ENCODE peak calls at places on chromosome 5, in seven cellular contexts. C is DND-41, I is NCI-H774, H is HT1080, K is heart left ventricle, A is mesendoderm, Z is right atrium auricular region. L is an unnamed sample.

GRCh38 chr5:3339798-3340115 is 255.9 kb upstream of the IRX1 start:
- DNase-seq in H (no peak), A (no peak), I (no peak), K (no peak), Z (no peak), C (no peak), L (no peak)

GRCh38 chr5:38922199-38922598 is 76.4 kb downstream of the OSMR start:
- DNase-seq in I (peak), Z (no peak), K (peak), H (peak), C (peak), A (peak), L (peak)

GRCh38 chr5:143800715-143801114 is 11.2 kb upstream of the HMHB1 start:
- DNase-seq in H (no peak), I (no peak), Z (no peak), C (no peak), A (no peak), K (no peak), L (no peak)

GRCh38 chr5:144368556-144368955 is 197.9 kb downstream of the KCTD16 start:
- DNase-seq in A (no peak), K (no peak), H (no peak), Z (no peak), C (no peak), I (no peak), L (no peak)

GRCh38 chr5:67605730-67606585 is 409.4 kb upstream of the CD180 start:
- DNase-seq in Z (no peak), A (no peak), I (no peak), K (no peak), C (no peak), H (no peak), L (no peak)

GRCh38 chr5:66860199-66860975 is 264.2 kb downstream of the MAST4 start:
- DNase-seq in H (no peak), C (no peak), I (no peak), A (peak), K (no peak), Z (no peak), L (no peak)

GRCh38 chr5:59099270-59099994 is 516.6 kb downstream of the RAB3C start:
- DNase-seq in A (no peak), K (no peak), H (peak), Z (no peak), C (no peak), I (no peak), L (no peak)

GRCh38 chr5:89179761-89180160 is 296.8 kb upstream of the MEF2C start:
- DNase-seq in A (no peak), H (no peak), Z (no peak), I (no peak), C (no peak), K (no peak), L (no peak)

GRCh38 chr5:92543246-92543645 is 1037.8 kb downstream of the NR2F1-AS1 start:
- DNase-seq in H (no peak), Z (no peak), C (no peak), K (no peak), A (no peak), I (no peak), L (no peak)

GRCh38 chr5:131628990-131629389 is 6.0 kb downstream of the RAPGEF6 start:
- DNase-seq in Z (no peak), H (peak), A (no peak), I (no peak), C (no peak), K (no peak), L (no peak)

GRCh38 chr5:1111727-1112289 is at the start of gene SLC12A7:
- DNase-seq in K (peak), I (peak), Z (no peak), A (peak), H (no peak), C (peak), L (no peak)

GRCh38 chr5:56012281-56012963 is 17.7 kb upstream of the IL6ST start:
- DNase-seq in C (peak), H (peak), I (no peak), A (no peak), K (no peak), Z (no peak), L (no peak)

GRCh38 chr5:178116406-178116885 is 3.1 kb downstream of the N4BP3 start:
- DNase-seq in I (no peak), A (no peak), C (peak), H (no peak), K (no peak), Z (no peak), L (no peak)

GRCh38 chr5:14143843-14144585 is 872 bp downstream of the TRIO start:
- DNase-seq in H (peak), I (peak), A (no peak), Z (peak), K (peak), C (no peak), L (peak)

GRCh38 chr5:158074992-158075769 is 216.2 kb upstream of the CLINT1 start:
- DNase-seq in A (peak), C (peak), Z (peak), I (peak), H (peak), K (peak), L (peak)

GRCh38 chr5:179234563-179235135 is 110.6 kb downstream of the ADAMTS2 start:
- DNase-seq in C (no peak), I (no peak), A (no peak), H (no peak), Z (peak), K (no peak), L (no peak)

GRCh38 chr5:150816946-150817345 is 29.4 kb upstream of the IRGM start:
- DNase-seq in I (no peak), K (no peak), Z (no peak), C (no peak), H (no peak), A (peak), L (no peak)

GRCh38 chr5:172638209-172638768 is 2.8 kb upstream of the NEURL1B start:
- DNase-seq in I (no peak), H (no peak), A (no peak), Z (no peak), C (no peak), K (no peak), L (no peak)

GRCh38 chr5:5182508-5183191 is 42.5 kb downstream of the ADAMTS16 start:
- DNase-seq in A (no peak), K (no peak), H (no peak), C (no peak), Z (no peak), I (no peak), L (no peak)

GRCh38 chr5:97118623-97119022 is 23.8 kb downstream of the LIX1 start:
- DNase-seq in K (no peak), I (no peak), A (no peak), C (no peak), Z (no peak), H (no peak), L (no peak)

GRCh38 chr5:175444060-175444904 is at the start of gene DRD1:
- DNase-seq in I (peak), C (no peak), A (peak), Z (no peak), K (no peak), H (no peak), L (peak)

GRCh38 chr5:141966275-141966962 is 2.5 kb upstream of the RNF14 start:
- DNase-seq in K (no peak), Z (no peak), H (no peak), C (no peak), I (no peak), A (no peak), L (no peak)

GRCh38 chr5:169160405-169160901 is 140.5 kb downstream of the SLIT3 start:
- DNase-seq in Z (peak), H (peak), A (no peak), C (no peak), I (no peak), K (no peak), L (no peak)

GRCh38 chr5:72115277-72115676 is 8.0 kb downstream of the MAP1B start:
- DNase-seq in A (no peak), K (no peak), I (no peak), C (no peak), H (no peak), Z (no peak), L (no peak)

GRCh38 chr5:88659529-88660325 is 223.3 kb downstream of the MEF2C start:
- DNase-seq in Z (no peak), H (no peak), A (peak), K (no peak), I (no peak), C (no peak), L (peak)

GRCh38 chr5:111364992-111365391 is 140.8 kb downstream of the CAMK4 start:
- DNase-seq in Z (no peak), H (no peak), A (peak), I (no peak), K (no peak), C (no peak), L (no peak)

GRCh38 chr5:137392261-137392660 is 106.9 kb downstream of the SPOCK1 start:
- DNase-seq in Z (no peak), I (no peak), A (no peak), H (no peak), C (no peak), K (no peak), L (no peak)

GRCh38 chr5:34627794-34628193 is 28.3 kb upstream of the RAI14 start:
- DNase-seq in H (peak), I (no peak), C (no peak), Z (no peak), K (no peak), A (no peak), L (no peak)

GRCh38 chr5:177434942-177435738 is 8.7 kb downstream of the GRK6 start:
- DNase-seq in K (no peak), H (no peak), C (no peak), A (no peak), I (no peak), Z (no peak), L (no peak)

GRCh38 chr5:142445266-142445665 is 120.4 kb upstream of the SPRY4 start:
- DNase-seq in K (peak), H (peak), I (no peak), C (no peak), Z (no peak), A (no peak), L (no peak)

GRCh38 chr5:133473291-133473690 is 139.1 kb downstream of the FSTL4 start:
- DNase-seq in Z (no peak), I (no peak), K (no peak), H (no peak), C (no peak), A (no peak), L (no peak)